ENCODE peak calls at places on chromosomes 16 and 17, in ten cellular contexts. Q is NCI-H1436; N is hypothalamus; J is cerebellar nuclear complex; P is NCI-H524; S is T-helper 1 cell; I is AG08395; E is CD8-positive, alpha-beta T cell; O is nucleus accumbens; B is amniotic stem cell. M is an unnamed sample.

GRCh38 chr17:79831367-79832210 is 7.7 kb downstream of the CBX4 start:
- DNase-seq in Q (no peak), P (no peak), B (no peak), N (peak), J (no peak), E (no peak), I (no peak), O (peak), S (no peak), M (peak)

GRCh38 chr17:36674278-36674650 is 72.9 kb downstream of the MRM1 start:
- DNase-seq in P (no peak), B (no peak), I (no peak), O (no peak), E (peak), Q (no peak), N (no peak), S (no peak), J (no peak), M (no peak)

GRCh38 chr17:7314719-7315569 is at the start of gene GPS2:
- DNase-seq in I (peak), J (peak), P (no peak), E (peak), Q (peak), B (peak), S (peak), N (peak), O (peak), M (peak)

GRCh38 chr17:56681561-56682266 is 88.2 kb downstream of the NOG start:
- DNase-seq in E (no peak), Q (no peak), B (peak), J (no peak), N (no peak), S (no peak), I (peak), P (no peak), O (no peak), M (no peak)

GRCh38 chr17:77356690-77357201 is 216.0 kb downstream of the SEC14L1 start:
- DNase-seq in Q (no peak), P (no peak), I (no peak), N (no peak), B (no peak), S (no peak), O (no peak), E (peak), J (no peak), M (no peak)

GRCh38 chr17:2723997-2724782 is 12.6 kb upstream of the CLUH start:
- DNase-seq in Q (no peak), N (no peak), O (no peak), E (no peak), S (no peak), P (no peak), B (no peak), I (no peak), J (no peak), M (no peak)

GRCh38 chr17:39643271-39643670 is 6.3 kb downstream of the STARD3 start:
- DNase-seq in B (no peak), S (no peak), P (no peak), J (no peak), E (no peak), I (peak), O (no peak), Q (no peak), N (no peak), M (no peak)

GRCh38 chr17:73798111-73798748 is 154.0 kb upstream of the SDK2 start:
- DNase-seq in S (no peak), P (no peak), J (no peak), E (no peak), Q (no peak), B (no peak), I (peak), N (no peak), O (no peak), M (no peak)

GRCh38 chr16:88736088-88736487 is 29.8 kb downstream of the CTU2 start:
- DNase-seq in P (no peak), Q (no peak), N (no peak), B (no peak), E (no peak), S (no peak), I (no peak), O (no peak), J (no peak), M (no peak)

GRCh38 chr16:14211856-14212543 is 140.9 kb downstream of the MRTFB start:
- DNase-seq in J (no peak), S (no peak), P (no peak), Q (no peak), O (no peak), B (no peak), I (no peak), N (no peak), E (no peak), M (no peak)

GRCh38 chr16:53999841-54000240 is 286.7 kb downstream of the IRX3 start:
- DNase-seq in Q (no peak), P (no peak), O (no peak), B (no peak), S (no peak), J (no peak), I (peak), E (no peak), N (no peak), M (no peak)

GRCh38 chr16:1046271-1046955 is 26.1 kb upstream of the SSTR5 start:
- DNase-seq in P (no peak), J (no peak), E (no peak), O (peak), S (no peak), N (peak), Q (no peak), I (no peak), B (no peak), M (peak)

GRCh38 chr16:3824121-3824795 is 56.3 kb downstream of the CREBBP start:
- DNase-seq in E (no peak), S (no peak), Q (no peak), I (no peak), P (no peak), O (no peak), B (no peak), J (no peak), N (no peak), M (no peak)

GRCh38 chr17:33106525-33107162 is 115.0 kb downstream of the SPACA3 start:
- DNase-seq in N (no peak), E (no peak), I (peak), Q (no peak), B (no peak), J (no peak), S (no peak), O (no peak), P (no peak), M (no peak)

M was measured in occipital lobe.